ENCODE peak calls at places on chromosomes 5 and 9, in eight cellular contexts. V, F, M, D, P, Q, Z and I are unnamed samples.

GRCh38 chr5:14202462-14202861 is 59.3 kb downstream of the TRIO start:
- DNase-seq in V (peak; percentile 85), Q (no peak), M (no peak), Z (no peak), P (no peak), D (no peak), F (no peak), I (peak; percentile 25)

GRCh38 chr9:5040730-5041389 is 55.8 kb downstream of the JAK2 start:
- DNase-seq in M (no peak), V (no peak), Z (no peak), F (no peak), P (no peak), D (no peak), Q (no peak), I (no peak)

GRCh38 chr9:17742065-17742464 is 163.2 kb downstream of the SH3GL2 start:
- DNase-seq in M (no peak), P (no peak), V (no peak), D (no peak), F (no peak), Z (no peak), Q (no peak), I (no peak)

GRCh38 chr5:141841376-141841775 is 36.8 kb downstream of the PCDH1 start:
- DNase-seq in Z (no peak), D (no peak), V (peak; percentile 49), Q (no peak), F (no peak), P (no peak), M (no peak), I (no peak)

GRCh38 chr5:72634444-72634843 is 127.2 kb upstream of the ZNF366 start:
- DNase-seq in Q (no peak), M (no peak), V (peak; percentile 18), D (no peak), Z (no peak), F (no peak), P (no peak), I (no peak)

GRCh38 chr5:134554319-134555222 is 29.1 kb downstream of the JADE2 start:
- DNase-seq in Q (no peak), V (peak; percentile 60), F (no peak), D (peak; percentile 14), M (peak; percentile 80), P (no peak), Z (no peak), I (no peak)

GRCh38 chr5:146667633-146668032 is 151.6 kb upstream of the GPR151 start:
- DNase-seq in Q (no peak), Z (no peak), P (no peak), D (peak; percentile 86), M (no peak), V (peak; percentile 43), F (no peak), I (no peak)

GRCh38 chr5:170287532-170287931 is 10.0 kb downstream of the LCP2 start:
- DNase-seq in V (no peak), P (no peak), M (no peak), F (no peak), Z (no peak), Q (no peak), D (no peak), I (no peak)

GRCh38 chr5:82863260-82863659 is 213.9 kb downstream of the TMEM167A start:
- DNase-seq in F (no peak), Q (no peak), V (no peak), M (no peak), P (no peak), Z (no peak), D (peak; percentile 12), I (peak; percentile 4)

GRCh38 chr5:117405197-117405596 is 830.6 kb upstream of the SEMA6A start:
- DNase-seq in M (no peak), V (no peak), Q (no peak), F (no peak), P (no peak), Z (no peak), D (no peak), I (no peak)

GRCh38 chr5:113345261-113345940 is 89.4 kb downstream of the TSSK1B start:
- DNase-seq in M (no peak), Z (no peak), V (no peak), Q (no peak), D (no peak), P (no peak), F (no peak), I (no peak)

GRCh38 chr9:26260238-26260637 is 582.0 kb upstream of the TUSC1 start:
- DNase-seq in F (no peak), Z (no peak), D (no peak), Q (no peak), M (no peak), P (no peak), V (peak; percentile 62), I (no peak)